ENCODE peak calls at places on chromosomes 6 and 20, in five cellular contexts. Y is Peyer's patch; J is HFFc6; U is CD4-positive, alpha-beta T cell; I is neural progenitor cell. V is an unnamed sample.

GRCh38 chr6:44080561-44081521 is 46.4 kb downstream of the MRPL14 start:
- DNase-seq in Y (no peak), J (no peak), U (no peak), I (peak; percentile 72), V (no peak)

GRCh38 chr6:138499303-138499991 is at the start of gene NHSL1:
- DNase-seq in Y (peak; percentile 43), J (no peak), U (no peak), I (peak; percentile 51), V (no peak)

GRCh38 chr6:11021714-11022113 is 22.4 kb downstream of the ELOVL2 start:
- DNase-seq in Y (no peak), J (no peak), U (no peak), I (no peak), V (no peak)

GRCh38 chr6:20034408-20034769 is 177.9 kb downstream of the MBOAT1 start:
- DNase-seq in Y (no peak), J (no peak), U (no peak), I (no peak), V (no peak)

GRCh38 chr6:168091381-168092264 is 12.6 kb upstream of the FRMD1 start:
- DNase-seq in Y (no peak), J (no peak), U (no peak), I (no peak), V (no peak)

GRCh38 chr20:19045366-19045765 is 167.1 kb upstream of the SLC24A3 start:
- DNase-seq in Y (no peak), J (no peak), U (no peak), I (no peak), V (no peak)

GRCh38 chr6:169345198-169345597 is 91.6 kb upstream of the THBS2 start:
- DNase-seq in Y (no peak), J (no peak), U (no peak), I (no peak), V (no peak)

GRCh38 chr6:158958504-158959386 is 41.3 kb downstream of the RSPH3 start:
- DNase-seq in Y (peak; percentile 47), J (no peak), U (peak; percentile 16), I (no peak), V (no peak)

GRCh38 chr6:110198561-110198960 is 18.3 kb downstream of the CDC40 start:
- DNase-seq in Y (no peak), J (no peak), U (no peak), I (no peak), V (no peak)

GRCh38 chr6:44381739-44382138 is 5.8 kb upstream of the CDC5L start:
- DNase-seq in Y (no peak), J (no peak), U (no peak), I (no peak), V (no peak)

GRCh38 chr6:116783852-116784251 is 18.3 kb upstream of the FAM162B start:
- DNase-seq in Y (no peak), J (peak; percentile 35), U (no peak), I (no peak), V (no peak)

GRCh38 chr20:59013959-59014608 is 5.1 kb upstream of the TUBB1 start:
- DNase-seq in Y (peak; percentile 16), J (no peak), U (no peak), I (no peak), V (no peak)

GRCh38 chr6:168136622-168137021 is 57.6 kb upstream of the FRMD1 start:
- DNase-seq in Y (no peak), J (no peak), U (no peak), I (no peak), V (no peak)

GRCh38 chr6:120378582-120379220 is 955.6 kb downstream of the TBC1D32 start:
- DNase-seq in Y (no peak), J (no peak), U (no peak), I (peak; percentile 63), V (no peak)
- TF ChIP-seq CTCF in Y (peak; percentile 52), J (peak; percentile 38), U (peak; percentile 24), I (peak; percentile 82), V (peak; percentile 67)

GRCh38 chr6:162736933-162737332 is 9.2 kb downstream of the PACRG start:
- DNase-seq in Y (no peak), J (no peak), U (no peak), I (no peak), V (no peak)
- TF ChIP-seq CTCF in Y (peak; percentile 39), J (no peak), U (no peak), I (no peak), V (no peak)

GRCh38 chr6:13427838-13428527 is 59.4 kb downstream of the GFOD1 start:
- DNase-seq in Y (peak; percentile 85), J (no peak), U (peak; percentile 28), I (no peak), V (no peak)
- TF ChIP-seq CTCF in Y (peak; percentile 22), J (no peak), U (peak; percentile 40), I (peak; percentile 14), V (no peak)

GRCh38 chr20:23245553-23246128 is 105.0 kb upstream of the NXT1 start:
- DNase-seq in Y (no peak), J (no peak), U (no peak), I (peak; percentile 59), V (peak; percentile 28)
- TF ChIP-seq CTCF in Y (peak; percentile 38), J (peak; percentile 57), U (no peak), I (peak; percentile 57), V (peak; percentile 59)

GRCh38 chr20:4022386-4023350 is 7.3 kb upstream of the RNF24 start:
- DNase-seq in Y (no peak), J (no peak), U (no peak), I (peak; percentile 66), V (no peak)

GRCh38 chr20:4025125-4025524 is 9.8 kb upstream of the RNF24 start:
- DNase-seq in Y (no peak), J (no peak), U (no peak), I (no peak), V (no peak)

GRCh38 chr20:4025679-4026078 is 10.3 kb upstream of the RNF24 start:
- DNase-seq in Y (no peak), J (no peak), U (no peak), I (no peak), V (no peak)

GRCh38 chr20:4027590-4028265 is 12.4 kb upstream of the RNF24 start:
- DNase-seq in Y (no peak), J (no peak), U (no peak), I (no peak), V (no peak)

DNA sequence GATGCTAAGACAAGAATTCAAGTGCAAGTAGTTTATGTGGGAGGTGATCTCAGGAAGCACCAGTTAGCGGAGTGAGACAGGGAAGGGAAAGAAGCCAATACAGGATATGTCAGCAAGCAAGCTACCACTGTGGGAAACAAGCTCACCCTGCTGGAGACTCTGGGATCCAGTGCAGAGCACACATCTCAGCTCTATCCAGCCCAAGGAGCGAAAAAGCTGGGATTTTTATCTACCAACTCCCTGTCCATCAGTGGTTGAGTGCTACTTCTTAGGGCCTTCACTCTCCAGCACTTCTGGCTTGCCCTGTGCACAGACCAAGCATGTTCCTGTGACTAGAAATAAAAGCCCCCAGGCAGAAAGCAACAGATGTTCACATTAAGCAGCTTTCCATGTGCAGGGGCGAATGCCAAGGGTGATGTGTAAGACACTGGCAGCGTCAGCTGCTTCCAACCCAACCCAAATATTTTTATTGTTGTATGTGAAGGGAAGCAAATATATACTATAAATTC is 10.8 kb upstream of the RNF24 start:
- DNase-seq in Y (no peak), J (peak; percentile 70), U (no peak), I (peak; percentile 26), V (no peak)
- TF ChIP-seq CTCF in Y (no peak), J (peak; percentile 66), U (no peak), I (peak; percentile 10), V (peak; percentile 15)

GRCh38 chr20:63246490-63247284 is 7.6 kb downstream of the NKAIN4 start:
- DNase-seq in Y (no peak), J (no peak), U (no peak), I (no peak), V (no peak)
- TF ChIP-seq CTCF in Y (no peak), J (no peak), U (no peak), I (no peak), V (no peak)

V was measured in neural crest cell.